ENCODE peak calls at places on chromosomes 3 and 15, in eight cellular contexts. I is iris pigment epithelial cell, T is nephron progenitor cell, L is lower lobe of right lung, Z is NCI-H1105, O is T-helper 9 cell, V is SW480, C is psoas muscle. A is an unnamed sample.

GRCh38 chr15:89749951-89750559 is 994 bp downstream of the MESP1 start:
- DNase-seq in I (no peak), L (no peak), Z (no peak), O (no peak), T (no peak), V (no peak), C (no peak), A (no peak)

GRCh38 chr3:19775744-19776143 is 158.3 kb downstream of the EFHB start:
- DNase-seq in T (no peak), C (no peak), I (no peak), V (no peak), Z (no peak), L (no peak), O (no peak), A (no peak)

GRCh38 chr3:164303894-164304293 is 774.4 kb downstream of the SI start:
- DNase-seq in Z (no peak), T (no peak), O (no peak), V (no peak), L (no peak), I (no peak), C (no peak), A (no peak)

GRCh38 chr3:182284793-182285192 is 508.5 kb upstream of the ATP11B start:
- DNase-seq in V (peak), L (no peak), T (no peak), C (no peak), I (no peak), O (no peak), Z (peak), A (no peak)

GRCh38 chr15:66873856-66874255 is 171.8 kb downstream of the SMAD6 start:
- DNase-seq in Z (no peak), C (no peak), O (no peak), L (no peak), V (no peak), T (no peak), I (no peak), A (no peak)

GRCh38 chr3:24495334-24495994 is 814 bp upstream of the THRB start:
- DNase-seq in L (peak), I (no peak), C (peak), Z (no peak), O (no peak), T (peak), V (peak), A (no peak)

GRCh38 chr3:134229038-134229437 is 21.6 kb downstream of the RYK start:
- DNase-seq in O (no peak), L (no peak), V (no peak), Z (no peak), C (no peak), T (no peak), I (no peak), A (no peak)

GRCh38 chr15:82536409-82537350 is 3.6 kb downstream of the RPS17 start:
- DNase-seq in L (no peak), I (peak), C (no peak), V (no peak), O (no peak), T (no peak), Z (no peak), A (no peak)

GRCh38 chr3:174769171-174769570 is 90.0 kb upstream of the NAALADL2 start:
- DNase-seq in T (no peak), O (no peak), V (no peak), C (no peak), I (no peak), Z (no peak), L (no peak), A (no peak)

GRCh38 chr15:100105101-100105500 is 236.7 kb downstream of the ADAMTS17 start:
- DNase-seq in O (no peak), V (no peak), C (no peak), T (no peak), Z (no peak), I (no peak), L (no peak), A (no peak)

GRCh38 chr15:61426466-61426865 is 197.4 kb upstream of the RORA start:
- DNase-seq in V (no peak), I (no peak), Z (no peak), T (no peak), C (no peak), O (no peak), L (no peak), A (no peak)

GRCh38 chr3:183532620-183533409 is 22.7 kb downstream of the KLHL6 start:
- DNase-seq in O (no peak), V (no peak), C (no peak), I (peak), L (no peak), T (no peak), Z (no peak), A (no peak)

GRCh38 chr15:29083858-29084257 is 185.8 kb downstream of the NSMCE3 start:
- DNase-seq in T (no peak), L (no peak), Z (no peak), C (no peak), O (no peak), I (no peak), V (no peak), A (no peak)

GRCh38 chr3:186691676-186692075 is 25.5 kb upstream of the KNG1 start:
- DNase-seq in T (no peak), V (no peak), C (no peak), L (no peak), Z (no peak), I (no peak), O (no peak), A (no peak)

GRCh38 chr15:59997070-59997701 is 6.9 kb upstream of the FOXB1 start:
- DNase-seq in C (no peak), O (no peak), I (no peak), V (peak), Z (peak), T (peak), L (peak), A (no peak)

GRCh38 chr15:41276821-41277220 is 45.8 kb downstream of the CHP1 start:
- DNase-seq in T (no peak), C (no peak), I (no peak), Z (no peak), L (no peak), O (no peak), V (no peak), A (peak)

GRCh38 chr3:198080521-198081384 is 120.7 kb downstream of the LMLN start:
- DNase-seq in T (peak), I (peak), C (peak), Z (peak), V (peak), L (peak), O (peak), A (peak)

GRCh38 chr15:74259324-74259712 is 23.2 kb downstream of the CCDC33 start:
- DNase-seq in L (no peak), O (no peak), V (no peak), T (no peak), I (no peak), Z (no peak), C (no peak), A (no peak)

GRCh38 chr3:123225557-123225956 is 23.8 kb downstream of the SEC22A start:
- DNase-seq in V (no peak), C (no peak), T (no peak), Z (no peak), I (no peak), L (no peak), O (no peak), A (no peak)

GRCh38 chr15:85027033-85027380 is 45.4 kb downstream of the PDE8A start:
- DNase-seq in L (no peak), C (no peak), I (no peak), O (no peak), T (no peak), Z (no peak), V (no peak), A (no peak)

GRCh38 chr3:100982710-100983109 is 10.5 kb downstream of the ABI3BP start:
- DNase-seq in L (peak), O (no peak), I (peak), V (no peak), C (peak), T (no peak), Z (no peak), A (peak)

GRCh38 chr3:65888980-65889706 is 149.6 kb downstream of the MAGI1 start:
- DNase-seq in Z (no peak), T (no peak), I (peak), C (no peak), O (no peak), L (no peak), V (no peak), A (peak)

GRCh38 chr3:134885877-134886621 is 91.0 kb downstream of the EPHB1 start:
- DNase-seq in O (no peak), V (peak), L (no peak), Z (no peak), C (no peak), I (no peak), T (no peak), A (peak)

GRCh38 chr15:94327356-94327936 is 96.1 kb downstream of the MCTP2 start:
- DNase-seq in O (no peak), C (no peak), V (peak), T (peak), L (no peak), Z (peak), I (peak), A (peak)

GRCh38 chr15:56149071-56149470 is 94.6 kb downstream of the RFX7 start:
- DNase-seq in L (no peak), I (peak), Z (no peak), O (no peak), T (no peak), C (no peak), V (no peak), A (no peak)

GRCh38 chr3:151460240-151460639 is 621 bp downstream of the IGSF10 start:
- DNase-seq in O (no peak), Z (no peak), I (peak), C (no peak), L (no peak), T (no peak), V (peak), A (no peak)

GRCh38 chr3:189985938-189986337 is 134.8 kb downstream of the P3H2 start:
- DNase-seq in C (no peak), L (no peak), V (peak), I (peak), O (no peak), T (no peak), Z (no peak), A (no peak)

GRCh38 chr3:139627759-139628158 is 50.0 kb downstream of the NMNAT3 start:
- DNase-seq in O (no peak), C (no peak), L (no peak), T (no peak), V (no peak), I (no peak), Z (no peak), A (no peak)

GRCh38 chr3:29525254-29525881 is 244.5 kb downstream of the RBMS3 start:
- DNase-seq in V (peak), T (no peak), I (peak), Z (peak), C (peak), L (no peak), O (no peak), A (peak)

GRCh38 chr3:36895488-36896409 is 49.1 kb downstream of the TRANK1 start:
- DNase-seq in V (no peak), O (no peak), C (no peak), L (no peak), I (no peak), T (no peak), Z (no peak), A (no peak)

GRCh38 chr3:13015286-13016082 is 57.7 kb downstream of the IQSEC1 start:
- DNase-seq in Z (no peak), L (peak), T (no peak), V (no peak), I (no peak), O (peak), C (peak), A (no peak)

GRCh38 chr3:120039642-120040610 is 54.3 kb downstream of the GSK3B start:
- DNase-seq in Z (no peak), C (no peak), L (no peak), I (no peak), T (peak), V (no peak), O (no peak), A (no peak)

GRCh38 chr15:92527197-92527596 is 128.4 kb downstream of the FAM174B start:
- DNase-seq in O (no peak), Z (no peak), V (no peak), C (no peak), L (no peak), I (no peak), T (no peak), A (peak)

A was measured in HFFc6.